ENCODE peak calls at places on chromosomes 13 and 19, in eight cellular contexts. One of them, this sample, is unnamed.

GRCh38 chr19:18453269-18454024 is 15.5 kb upstream of the ISYNA1 start:
- DNase-seq in cardiac muscle cell: no peak
- DNase-seq in keratinocyte: no peak
- DNase-seq in stomach: no peak
- DNase-seq in H9: no peak
- DNase-seq in astrocyte: no peak
- DNase-seq in tibial artery: no peak
- DNase-seq in left lung: no peak
- DNase-seq in this sample: no peak

GRCh38 chr19:54338521-54338920 is 441 bp downstream of the LILRA4 start:
- DNase-seq in cardiac muscle cell: no peak
- DNase-seq in keratinocyte: no peak
- DNase-seq in stomach: no peak
- DNase-seq in H9: no peak
- DNase-seq in astrocyte: no peak
- DNase-seq in tibial artery: no peak
- DNase-seq in left lung: no peak
- DNase-seq in this sample: peak

GRCh38 chr13:76440568-76440967 is 445.6 kb downstream of the KCTD12 start:
- DNase-seq in cardiac muscle cell: no peak
- DNase-seq in keratinocyte: no peak
- DNase-seq in stomach: no peak
- DNase-seq in H9: no peak
- DNase-seq in astrocyte: no peak
- DNase-seq in tibial artery: no peak
- DNase-seq in left lung: no peak
- DNase-seq in this sample: no peak

GRCh38 chr19:14004619-14005380 is 1.3 kb downstream of the RFX1 start:
- DNase-seq in cardiac muscle cell: peak
- DNase-seq in keratinocyte: no peak
- DNase-seq in stomach: peak
- DNase-seq in H9: no peak
- DNase-seq in astrocyte: no peak
- DNase-seq in tibial artery: peak
- DNase-seq in left lung: peak
- DNase-seq in this sample: peak

GRCh38 chr19:29517412-29517811 is 8.4 kb upstream of the VSTM2B start:
- DNase-seq in cardiac muscle cell: no peak
- DNase-seq in keratinocyte: no peak
- DNase-seq in stomach: no peak
- DNase-seq in H9: no peak
- DNase-seq in astrocyte: no peak
- DNase-seq in tibial artery: no peak
- DNase-seq in left lung: no peak
- DNase-seq in this sample: peak

GRCh38 chr13:20713751-20714150 is 10.3 kb downstream of the IL17D start:
- DNase-seq in cardiac muscle cell: peak
- DNase-seq in keratinocyte: no peak
- DNase-seq in stomach: no peak
- DNase-seq in H9: no peak
- DNase-seq in astrocyte: peak
- DNase-seq in tibial artery: no peak
- DNase-seq in left lung: no peak
- DNase-seq in this sample: no peak

GRCh38 chr19:1616875-1617274 is 11.6 kb upstream of the UQCR11 start:
- DNase-seq in cardiac muscle cell: no peak
- DNase-seq in keratinocyte: no peak
- DNase-seq in stomach: no peak
- DNase-seq in H9: no peak
- DNase-seq in astrocyte: no peak
- DNase-seq in tibial artery: no peak
- DNase-seq in left lung: no peak
- DNase-seq in this sample: no peak

GRCh38 chr19:679418-680286 is 3.5 kb downstream of the FSTL3 start:
- DNase-seq in cardiac muscle cell: peak
- DNase-seq in keratinocyte: no peak
- DNase-seq in stomach: peak
- DNase-seq in H9: peak
- DNase-seq in astrocyte: peak
- DNase-seq in tibial artery: peak
- DNase-seq in left lung: peak
- DNase-seq in this sample: peak

GRCh38 chr13:26401578-26402021 is 147.7 kb downstream of the CDK8 start:
- DNase-seq in cardiac muscle cell: no peak
- DNase-seq in keratinocyte: no peak
- DNase-seq in stomach: no peak
- DNase-seq in H9: no peak
- DNase-seq in astrocyte: no peak
- DNase-seq in tibial artery: no peak
- DNase-seq in left lung: no peak
- DNase-seq in this sample: no peak

GRCh38 chr13:26400545-26400944 is 146.6 kb downstream of the CDK8 start:
- DNase-seq in cardiac muscle cell: no peak
- DNase-seq in keratinocyte: no peak
- DNase-seq in stomach: no peak
- DNase-seq in H9: no peak
- DNase-seq in astrocyte: no peak
- DNase-seq in tibial artery: no peak
- DNase-seq in left lung: no peak
- DNase-seq in this sample: no peak

GRCh38 chr13:26406791-26407190 is 150.7 kb upstream of the WASF3 start:
- DNase-seq in cardiac muscle cell: no peak
- DNase-seq in keratinocyte: no peak
- DNase-seq in stomach: no peak
- DNase-seq in H9: no peak
- DNase-seq in astrocyte: no peak
- DNase-seq in tibial artery: no peak
- DNase-seq in left lung: no peak
- DNase-seq in this sample: peak

DNA sequence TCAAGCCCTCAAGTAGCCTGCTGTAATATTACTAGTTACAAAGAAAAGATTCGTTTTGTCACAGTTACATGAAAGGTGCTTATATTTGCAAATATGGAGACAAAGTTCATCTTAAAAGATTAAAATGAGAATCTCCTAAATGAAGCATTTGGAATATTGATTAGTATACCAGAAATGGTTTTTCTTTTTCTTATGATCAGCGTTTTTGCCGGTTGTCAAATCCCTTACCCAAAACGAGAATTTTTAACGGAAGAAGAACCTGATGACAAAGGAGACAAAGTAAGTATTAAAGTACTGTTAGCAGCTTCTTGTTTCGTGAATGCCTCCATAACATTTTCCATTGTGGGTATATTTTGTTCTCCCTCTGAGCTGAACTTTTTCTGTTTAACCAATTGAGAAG is 147.1 kb downstream of the CDK8 start:
- DNase-seq in cardiac muscle cell: no peak
- DNase-seq in keratinocyte: no peak
- DNase-seq in stomach: no peak
- DNase-seq in H9: no peak
- DNase-seq in astrocyte: no peak
- DNase-seq in tibial artery: no peak
- DNase-seq in left lung: no peak
- DNase-seq in this sample: no peak
- H3K27ac ChIP-seq in cardiac muscle cell: no peak
- H3K27ac ChIP-seq in keratinocyte: no peak
- H3K27ac ChIP-seq in stomach: no peak
- H3K27ac ChIP-seq in H9: no peak
- H3K27ac ChIP-seq in astrocyte: no peak
- H3K27ac ChIP-seq in tibial artery: no peak
- H3K27ac ChIP-seq in left lung: no peak
- H3K27ac ChIP-seq in this sample: no peak

DNA sequence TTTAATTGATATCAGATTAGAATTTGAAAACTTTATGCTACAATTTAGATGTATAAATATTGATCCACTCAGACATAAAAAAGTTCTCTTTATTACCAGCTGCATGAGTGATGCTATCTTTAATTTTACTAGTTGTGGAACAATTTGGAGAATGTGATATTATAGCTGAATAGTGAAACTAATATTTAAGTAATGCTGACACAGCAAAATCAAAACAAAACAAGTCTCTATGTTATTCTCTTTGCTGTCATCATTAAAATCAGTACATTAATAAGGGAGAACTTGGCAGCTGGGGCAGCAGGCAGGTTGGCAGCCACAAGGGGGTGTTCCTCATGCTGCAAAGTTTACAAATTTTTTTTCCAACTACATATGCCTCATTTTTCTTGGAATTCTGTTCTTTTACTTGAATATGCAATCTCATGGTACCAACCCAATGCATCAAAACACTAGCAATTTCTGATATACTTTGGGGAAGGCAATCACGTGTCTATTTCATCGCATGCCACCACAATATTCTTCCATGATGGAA is 585.3 kb downstream of the FGF9 start:
- DNase-seq in cardiac muscle cell: no peak
- DNase-seq in keratinocyte: no peak
- DNase-seq in stomach: no peak
- DNase-seq in H9: no peak
- DNase-seq in astrocyte: no peak
- DNase-seq in tibial artery: no peak
- DNase-seq in left lung: no peak
- DNase-seq in this sample: no peak
- TF ChIP-seq CTCF in cardiac muscle cell: no peak
- TF ChIP-seq CTCF in keratinocyte: peak
- TF ChIP-seq CTCF in stomach: no peak
- TF ChIP-seq CTCF in H9: peak
- TF ChIP-seq CTCF in astrocyte: no peak
- TF ChIP-seq CTCF in tibial artery: no peak
- TF ChIP-seq CTCF in left lung: no peak
- TF ChIP-seq CTCF in this sample: no peak

DNA sequence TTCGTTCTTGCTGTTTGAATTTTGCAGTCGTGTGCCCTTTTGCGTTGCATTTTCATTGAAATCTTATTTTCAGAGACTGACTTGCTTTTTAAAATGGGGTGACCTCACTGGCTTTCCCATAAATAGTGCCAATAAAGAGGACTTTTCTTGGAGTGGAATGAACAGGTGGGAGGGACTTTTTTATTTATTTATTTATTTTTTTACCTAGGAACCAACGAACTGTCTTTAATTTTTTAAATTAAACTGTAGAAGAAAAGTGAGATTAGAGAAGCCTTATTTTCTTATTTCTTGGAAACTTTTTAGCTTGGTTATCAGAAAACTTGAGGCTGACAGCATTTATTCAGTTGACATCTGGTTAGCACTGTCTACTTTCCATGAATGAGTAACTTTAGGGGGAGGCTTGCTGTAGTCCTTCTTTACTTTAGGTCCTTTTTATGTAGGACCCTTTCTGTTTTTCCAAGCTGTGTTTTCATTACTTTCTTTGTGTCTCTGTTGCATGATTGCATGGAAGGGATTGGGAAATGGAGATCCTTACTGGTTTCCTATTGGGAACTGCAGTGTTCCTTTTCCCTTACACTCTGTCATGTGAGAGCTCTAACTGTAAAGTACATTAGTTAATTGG is 1.7 kb downstream of the SLAIN1 start:
- DNase-seq in cardiac muscle cell: no peak
- DNase-seq in keratinocyte: no peak
- DNase-seq in stomach: no peak
- DNase-seq in H9: no peak
- DNase-seq in astrocyte: no peak
- DNase-seq in tibial artery: no peak
- DNase-seq in left lung: no peak
- DNase-seq in this sample: no peak
- H3K27ac ChIP-seq in cardiac muscle cell: no peak
- H3K27ac ChIP-seq in keratinocyte: no peak
- H3K27ac ChIP-seq in stomach: peak
- H3K27ac ChIP-seq in H9: no peak
- H3K27ac ChIP-seq in astrocyte: no peak
- H3K27ac ChIP-seq in tibial artery: peak
- H3K27ac ChIP-seq in left lung: no peak
- H3K27ac ChIP-seq in this sample: no peak

DNA sequence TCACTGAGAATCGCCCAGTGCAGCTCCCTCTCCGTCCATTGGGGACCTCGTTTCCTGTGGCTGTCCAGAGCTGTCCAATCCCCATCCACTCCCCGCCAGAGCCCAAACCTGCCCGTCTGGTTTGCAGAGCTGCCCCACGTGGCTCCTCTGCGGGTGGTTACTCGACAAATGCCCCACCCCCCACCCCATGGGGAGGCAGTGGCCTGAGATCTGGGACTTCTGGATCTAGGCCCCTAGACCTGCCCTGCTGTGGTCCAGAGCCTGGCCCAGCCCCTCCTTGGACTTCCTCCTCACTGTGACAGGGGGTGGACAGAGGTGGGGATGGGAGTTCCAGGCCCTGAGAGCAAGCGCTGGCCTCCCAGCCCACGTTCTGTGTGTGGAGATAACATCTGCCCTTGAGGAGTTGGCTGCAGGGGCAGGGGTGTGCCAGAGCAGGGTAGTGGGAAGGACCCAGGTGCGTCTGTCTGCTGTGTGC is 29.1 kb downstream of the PAK4 start:
- DNase-seq in cardiac muscle cell: peak
- DNase-seq in keratinocyte: no peak
- DNase-seq in stomach: peak
- DNase-seq in H9: peak
- DNase-seq in astrocyte: no peak
- DNase-seq in tibial artery: no peak
- DNase-seq in left lung: no peak
- DNase-seq in this sample: no peak
- TF ChIP-seq CTCF in cardiac muscle cell: no peak
- TF ChIP-seq CTCF in keratinocyte: no peak
- TF ChIP-seq CTCF in stomach: no peak
- TF ChIP-seq CTCF in H9: peak
- TF ChIP-seq CTCF in astrocyte: no peak
- TF ChIP-seq CTCF in tibial artery: no peak
- TF ChIP-seq CTCF in left lung: no peak
- TF ChIP-seq CTCF in this sample: no peak

This sample was measured in kidney.